ENCODE peak calls at places on chromosome 17, in four cellular contexts. Y is breast epithelium, E is suprapubic skin, L is adrenal gland. J is an unnamed sample. For H3K4me1, the result is how much of the 10 kb centered on the place peaks cover.

GRCh38 chr17:56319531-56319930 is 166.3 kb downstream of the ANKFN1 start:
- DNase-seq in Y (no peak), E (no peak), L (no peak), J (no peak)

GRCh38 chr17:82924812-82925211 is 85.0 kb upstream of the ZNF750 start:
- DNase-seq in Y (no peak), E (no peak), L (no peak), J (no peak)

GRCh38 chr17:82300707-82301270 is 16.6 kb downstream of the CD7 start:
- DNase-seq in Y (no peak), E (no peak), L (peak), J (peak)

GRCh38 chr17:19534562-19535149 is 1.0 kb downstream of the SLC47A1 start:
- DNase-seq in Y (no peak), E (no peak), L (no peak), J (no peak)

GRCh38 chr17:46984892-46985291 is 5.8 kb upstream of the RPRML start:
- DNase-seq in Y (no peak), E (no peak), L (no peak), J (no peak)

GRCh38 chr17:33750943-33751701 is 458.0 kb upstream of the ASIC2 start:
- DNase-seq in Y (peak), E (no peak), L (peak), J (no peak)

GRCh38 chr17:4969551-4970231 is 2.1 kb upstream of the SPAG7 start:
- DNase-seq in Y (no peak), E (no peak), L (no peak), J (no peak)

GRCh38 chr17:77054926-77055325 is 85.8 kb upstream of the SEC14L1 start:
- DNase-seq in Y (no peak), E (no peak), L (no peak), J (no peak)

GRCh38 chr17:70072900-70073299 is 2.1 kb upstream of the KCNJ16 start:
- DNase-seq in Y (no peak), E (no peak), L (no peak), J (no peak)

GRCh38 chr17:27318228-27318627 is 24.3 kb downstream of the WSB1 start:
- DNase-seq in Y (no peak), E (no peak), L (peak), J (no peak)

GRCh38 chr17:63446981-63447687 is 1.0 kb upstream of the CYB561 start:
- DNase-seq in Y (no peak), E (no peak), L (no peak), J (no peak)

GRCh38 chr17:71938340-71939010 is 182.3 kb upstream of the SOX9 start:
- DNase-seq in Y (no peak), E (no peak), L (no peak), J (no peak)

GRCh38 chr17:27477971-27478684 is 21.9 kb downstream of the KSR1 start:
- DNase-seq in Y (no peak), E (no peak), L (no peak), J (no peak)

GRCh38 chr17:10198509-10199249 is at the start of gene GAS7:
- DNase-seq in Y (no peak), E (peak), L (peak), J (no peak)

GRCh38 chr17:12519956-12520594 is 145.6 kb upstream of the MYOCD start:
- DNase-seq in Y (no peak), E (no peak), L (no peak), J (no peak)

GRCh38 chr17:12113156-12113555 is 92.5 kb downstream of the MAP2K4 start:
- DNase-seq in Y (no peak), E (no peak), L (no peak), J (no peak)

GRCh38 chr17:60106377-60107059 is 27.8 kb upstream of the HEATR6 start:
- DNase-seq in Y (no peak), E (no peak), L (no peak), J (no peak)

DNA sequence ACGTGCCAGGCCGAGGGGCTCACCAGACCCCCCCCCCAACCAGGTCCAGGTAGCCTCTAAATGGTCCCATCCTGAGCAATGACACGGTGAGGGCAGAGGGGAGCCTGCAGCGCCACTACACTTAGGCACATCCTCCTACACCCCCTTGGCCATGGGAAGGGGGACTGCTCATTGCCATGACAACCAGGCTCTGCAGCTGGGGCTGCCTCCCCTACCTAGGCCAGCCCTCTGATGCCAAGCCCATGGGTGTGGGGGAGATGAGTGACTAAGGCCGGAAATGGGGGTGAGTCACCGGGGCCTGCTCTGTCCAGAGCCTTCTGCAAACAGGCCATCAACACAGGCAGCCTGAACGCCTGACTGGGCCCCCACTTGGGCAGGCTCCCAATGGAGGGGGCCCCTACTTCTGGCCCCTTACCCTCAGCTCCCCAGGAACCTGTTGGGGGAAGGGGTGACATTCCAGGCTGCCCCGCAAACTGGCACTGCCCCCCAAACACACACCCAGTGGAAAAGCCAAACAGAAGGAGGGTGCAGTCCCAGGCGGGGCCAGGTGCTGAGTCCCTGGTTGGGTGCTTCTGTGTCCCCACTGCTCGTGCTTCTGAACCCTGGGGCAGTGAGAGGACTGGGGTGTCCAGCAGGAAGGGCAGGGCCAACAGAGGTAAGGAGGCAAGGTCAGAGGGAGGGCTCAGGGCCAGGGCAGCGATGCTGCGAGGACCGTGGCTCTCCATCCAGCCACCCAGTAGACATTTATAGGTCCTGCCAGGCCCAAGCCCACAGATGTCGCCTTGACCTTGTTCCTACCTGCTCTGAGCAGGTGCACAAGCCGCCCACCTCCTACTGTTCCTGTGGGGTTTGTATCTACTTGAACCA is 8.2 kb downstream of the PLCD3 start:
- DNase-seq in Y (no peak), E (no peak), L (peak), J (peak)
- H3K4me1 ChIP-seq in Y (under half), E (under half), L (under half), J (half or more)

GRCh38 chr17:7825206-7825980 is 8.6 kb upstream of the KDM6B start:
- DNase-seq in Y (no peak), E (no peak), L (no peak), J (no peak)
- TF ChIP-seq CTCF in Y (no peak), E (no peak), L (no peak), J (peak)

GRCh38 chr17:7046127-7046724 is 2.3 kb upstream of the SLC16A11 start:
- DNase-seq in Y (peak), E (peak), L (peak), J (peak)
- H3K4me3 ChIP-seq in Y (peak), E (peak), L (no peak), J (no peak)

DNA sequence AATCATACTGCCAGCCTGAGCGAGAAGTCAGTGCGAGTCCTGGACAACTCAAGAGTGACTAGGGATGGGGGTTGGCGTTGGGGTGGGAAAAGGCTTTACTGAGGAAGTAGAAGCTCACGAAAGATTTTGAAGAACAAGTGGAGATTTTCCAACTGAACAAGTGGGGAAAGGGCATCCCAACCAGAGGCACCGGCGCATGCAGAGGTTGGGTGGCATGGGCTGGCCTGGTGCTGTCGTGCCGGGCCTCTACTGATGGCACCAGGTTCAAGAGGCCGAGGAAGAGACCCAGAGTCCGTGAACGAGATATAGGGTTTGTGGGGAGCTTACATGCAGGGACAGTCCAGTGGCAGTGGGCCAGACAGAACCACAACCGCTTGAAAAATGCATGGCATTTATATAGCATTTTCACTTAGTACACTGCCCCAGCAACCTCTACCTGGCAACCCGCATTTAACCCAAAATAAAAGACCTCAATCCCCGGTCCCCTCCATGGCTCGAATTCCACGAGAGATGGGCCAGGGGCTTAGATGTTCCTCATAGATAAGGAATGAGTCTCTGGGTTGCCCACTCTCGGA is 7.7 kb upstream of the ITGA3 start:
- DNase-seq in Y (no peak), E (no peak), L (no peak), J (peak)
- H3K4me1 ChIP-seq in Y (under half), E (under half), L (under half), J (half or more)

GRCh38 chr17:2947588-2947950 is 115.8 kb downstream of the OR1D5 start:
- DNase-seq in Y (no peak), E (no peak), L (no peak), J (no peak)
- TF ChIP-seq CTCF in Y (no peak), E (no peak), L (no peak), J (no peak)

DNA sequence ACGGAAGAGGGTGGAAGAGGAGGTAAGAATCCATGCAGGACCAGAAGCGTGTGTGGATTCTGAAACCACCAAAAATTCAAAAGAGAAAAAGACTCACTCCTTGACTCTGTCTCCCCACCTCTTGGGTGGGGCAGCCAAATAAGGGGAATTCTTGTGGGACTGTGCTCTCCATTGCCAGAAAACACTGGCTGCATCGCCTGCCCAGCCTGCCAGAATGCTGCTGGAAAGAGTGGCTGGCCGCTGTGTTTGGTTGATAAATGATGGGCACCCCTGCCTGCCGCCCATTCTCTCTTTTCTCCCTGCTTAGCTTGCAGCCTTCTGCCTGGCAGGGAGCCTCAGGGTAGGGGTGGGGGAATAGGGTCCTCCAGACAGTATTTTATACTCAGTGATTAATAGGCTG is 11.6 kb upstream of the KAT7 start:
- DNase-seq in Y (no peak), E (no peak), L (no peak), J (no peak)
- H3K4me3 ChIP-seq in Y (no peak), E (no peak), L (no peak), J (no peak)

GRCh38 chr17:39678340-39679116 is 9.3 kb downstream of the PGAP3 start:
- DNase-seq in Y (no peak), E (no peak), L (no peak), J (no peak)

GRCh38 chr17:39677072-39677471 is 8.8 kb downstream of the PNMT start:
- DNase-seq in Y (no peak), E (no peak), L (no peak), J (no peak)

GRCh38 chr17:39679521-39680192 is 8.2 kb downstream of the PGAP3 start:
- DNase-seq in Y (no peak), E (no peak), L (no peak), J (no peak)

GRCh38 chr17:39676198-39676819 is 8.1 kb downstream of the PNMT start:
- DNase-seq in Y (peak), E (no peak), L (peak), J (no peak)

GRCh38 chr17:39677581-39678339 is 9.5 kb downstream of the PNMT start:
- DNase-seq in Y (no peak), E (no peak), L (peak), J (no peak)
- H3K4me1 ChIP-seq in Y (under half), E (under half), L (under half), J (under half)